ENCODE peak calls at places on chromosomes 5 and 9, in five cellular contexts. M is heart left ventricle, A is tibial nerve, P is spleen, X is lower leg skin. V is an unnamed sample.

GRCh38 chr9:90966475-90967150 is 165.0 kb downstream of the SYK start:
- DNase-seq in M (no peak), P (no peak), A (no peak), X (no peak), V (no peak)

GRCh38 chr9:99167120-99167519 is 54.6 kb downstream of the ALG2 start:
- DNase-seq in M (no peak), P (no peak), A (no peak), X (no peak), V (no peak)

GRCh38 chr9:99828417-99829176 is 6.9 kb downstream of the NR4A3 start:
- DNase-seq in X (no peak), M (peak), P (no peak), A (no peak), V (no peak)

GRCh38 chr5:82662340-82662739 is 384.2 kb upstream of the RPS23 start:
- DNase-seq in A (no peak), X (no peak), M (no peak), P (no peak), V (no peak)

GRCh38 chr5:113719549-113719948 is 206.1 kb downstream of the YTHDC2 start:
- DNase-seq in M (no peak), X (no peak), A (no peak), P (no peak), V (no peak)

GRCh38 chr5:76367623-76368366 is 35.3 kb upstream of the IQGAP2 start:
- DNase-seq in M (no peak), A (no peak), X (no peak), P (no peak), V (no peak)

GRCh38 chr5:16666861-16667481 is 50.2 kb upstream of the RETREG1 start:
- DNase-seq in P (no peak), M (peak), A (no peak), X (no peak), V (no peak)

GRCh38 chr9:133701981-133702797 is 36.0 kb downstream of the SARDH start:
- DNase-seq in M (peak), A (no peak), P (peak), X (no peak), V (no peak)

GRCh38 chr5:97075649-97076048 is 66.8 kb downstream of the LIX1 start:
- DNase-seq in P (no peak), A (no peak), M (no peak), X (no peak), V (no peak)

GRCh38 chr5:171131499-171131898 is 177.5 kb upstream of the TLX3 start:
- DNase-seq in M (no peak), A (no peak), X (no peak), P (no peak), V (no peak)

GRCh38 chr5:43106290-43106638 is 14.4 kb upstream of the ZNF131 start:
- DNase-seq in P (no peak), X (no peak), M (no peak), A (no peak), V (no peak)

DNA sequence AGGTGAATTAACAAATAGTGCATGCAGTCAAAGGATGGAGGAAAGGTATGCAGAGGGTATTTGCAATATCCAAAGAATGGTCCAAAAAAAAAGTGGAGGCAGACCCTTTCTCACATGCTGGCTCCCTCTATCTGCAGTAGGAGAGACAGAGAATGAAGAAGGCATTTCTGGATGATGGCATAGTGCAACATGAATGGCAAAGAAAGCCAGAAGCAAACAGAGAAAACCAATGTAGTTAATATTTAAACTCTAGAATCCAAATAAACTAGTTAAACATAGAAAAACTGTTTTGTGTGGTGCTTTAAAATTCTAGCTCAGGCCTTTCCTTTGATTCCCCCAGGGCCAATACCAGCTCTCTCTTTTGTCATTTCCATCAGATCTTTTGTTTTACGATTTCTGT is 403.1 kb upstream of the WWC1 start:
- DNase-seq in A (no peak), P (no peak), X (no peak), M (no peak), V (no peak)
- TF ChIP-seq CTCF in A (no peak), P (no peak), X (no peak), M (no peak), V (no peak)

GRCh38 chr9:87383341-87384150 is 114.1 kb upstream of the DAPK1 start:
- DNase-seq in M (no peak), A (no peak), X (no peak), P (no peak), V (no peak)

GRCh38 chr9:87387351-87388055 is 110.2 kb upstream of the DAPK1 start:
- DNase-seq in M (no peak), P (no peak), A (no peak), X (no peak), V (no peak)

GRCh38 chr9:87389936-87390335 is 107.7 kb upstream of the DAPK1 start:
- DNase-seq in A (no peak), M (no peak), P (no peak), X (no peak), V (no peak)

GRCh38 chr9:87382902-87383301 is 114.8 kb upstream of the DAPK1 start:
- DNase-seq in P (no peak), M (no peak), A (no peak), X (no peak), V (no peak)

GRCh38 chr9:87386490-87386889 is 111.2 kb upstream of the DAPK1 start:
- DNase-seq in A (no peak), X (no peak), P (no peak), M (no peak), V (no peak)
- TF ChIP-seq POLR2A in A (no peak), X (no peak), P (no peak), M (no peak), V (no peak)

DNA sequence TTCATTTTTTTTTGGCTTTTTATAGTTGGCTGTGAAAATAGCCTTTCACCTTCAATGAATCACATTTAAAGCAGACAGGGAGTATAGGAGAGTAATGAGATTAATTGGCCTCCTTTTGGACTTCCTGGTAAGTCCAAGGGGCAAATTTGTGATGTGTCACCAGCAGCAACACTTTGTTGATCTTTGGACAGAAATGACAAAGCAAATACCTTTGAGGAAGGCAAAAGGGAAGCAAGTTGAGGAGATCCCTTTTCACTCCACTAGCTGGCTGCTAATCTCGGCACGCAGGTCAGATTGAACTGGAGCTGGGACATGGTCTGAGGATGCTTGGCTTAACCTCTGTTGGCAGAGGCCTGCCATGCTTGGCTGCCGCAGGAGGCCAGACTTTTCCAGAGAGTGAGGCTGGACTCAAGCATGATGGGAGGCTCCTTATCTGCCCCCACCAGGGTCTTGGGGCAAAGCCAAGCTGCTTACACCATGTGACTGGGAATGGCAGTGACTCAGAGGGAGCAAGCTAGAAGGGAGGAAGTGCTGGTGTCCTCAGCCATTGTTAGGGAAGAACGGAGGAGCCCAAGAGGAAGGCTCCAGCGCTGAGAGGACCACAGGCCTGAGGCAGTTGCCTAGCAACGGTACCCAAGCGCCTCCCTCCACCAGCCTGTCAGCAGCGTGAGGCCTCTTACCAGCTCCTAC is 174.5 kb upstream of the MAP1B start:
- DNase-seq in M (peak), P (no peak), A (peak), X (no peak), V (no peak)
- TF ChIP-seq CTCF in M (no peak), P (no peak), A (no peak), X (no peak), V (peak)

GRCh38 chr5:10259916-10260315 is 9.8 kb downstream of the CCT5 start:
- DNase-seq in M (no peak), A (no peak), P (no peak), X (no peak), V (no peak)
- TF ChIP-seq POLR2A in M (no peak), A (no peak), P (no peak), X (no peak), V (no peak)

DNA sequence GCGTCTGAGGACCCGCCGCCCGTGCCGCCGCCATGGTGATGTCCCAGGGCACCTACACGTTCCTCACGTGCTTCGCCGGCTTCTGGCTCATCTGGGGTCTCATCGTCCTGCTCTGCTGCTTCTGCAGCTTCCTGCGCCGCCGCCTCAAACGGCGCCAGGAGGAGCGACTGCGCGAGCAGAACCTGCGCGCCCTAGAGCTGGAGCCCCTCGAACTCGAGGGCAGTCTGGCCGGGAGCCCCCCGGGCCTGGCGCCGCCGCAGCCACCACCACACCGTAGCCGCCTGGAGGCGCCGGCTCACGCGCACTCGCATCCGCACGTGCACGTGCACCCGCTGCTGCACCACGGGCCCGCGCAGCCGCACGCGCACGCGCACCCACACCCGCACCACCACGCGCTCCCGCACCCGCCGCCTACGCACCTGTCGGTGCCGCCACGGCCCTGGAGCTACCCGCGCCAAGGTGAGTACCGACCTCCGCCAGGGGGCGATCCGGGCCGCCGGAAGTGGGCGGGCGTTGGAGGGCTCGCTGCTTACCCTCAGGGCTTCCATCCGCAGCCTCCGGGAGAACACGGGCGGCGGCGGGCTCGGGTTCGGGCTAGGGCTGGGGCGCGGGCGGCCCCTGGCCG is 8.5 kb downstream of the PRR7 start:
- DNase-seq in P (peak), A (no peak), M (peak), X (peak), V (no peak)
- TF ChIP-seq CTCF in P (peak), A (peak), M (peak), X (no peak), V (peak)

GRCh38 chr9:35728041-35728971 is 3.7 kb downstream of the TLN1 start:
- DNase-seq in X (peak), A (peak), M (peak), P (peak), V (peak)
- TF ChIP-seq POLR2A in X (no peak), A (no peak), M (peak), P (no peak), V (no peak)

GRCh38 chr5:142171270-142171669 is 62.7 kb downstream of the NDFIP1 start:
- DNase-seq in X (no peak), M (no peak), P (peak), A (no peak), V (peak)
- TF ChIP-seq CTCF in X (no peak), M (no peak), P (no peak), A (no peak), V (no peak)

GRCh38 chr9:136110082-136111061 is 8.3 kb downstream of the TMEM250 start:
- DNase-seq in M (no peak), X (no peak), P (peak), A (no peak), V (no peak)

GRCh38 chr9:136107953-136108647 is 10.6 kb downstream of the TMEM250 start:
- DNase-seq in M (no peak), P (peak), X (peak), A (no peak), V (no peak)

GRCh38 chr9:136107155-136107952 is 11.3 kb downstream of the TMEM250 start:
- DNase-seq in X (no peak), M (no peak), P (peak), A (no peak), V (no peak)

GRCh38 chr9:136109351-136110081 is 9.2 kb downstream of the TMEM250 start:
- DNase-seq in P (peak), A (peak), M (peak), X (peak), V (peak)

GRCh38 chr9:136108648-136109266 is 9.9 kb downstream of the TMEM250 start:
- DNase-seq in X (no peak), A (no peak), M (no peak), P (peak), V (no peak)
- TF ChIP-seq POLR2A in X (no peak), A (no peak), M (no peak), P (no peak), V (no peak)

GRCh38 chr9:113986931-113987330 is 91.2 kb downstream of the AMBP start:
- DNase-seq in P (no peak), X (no peak), A (no peak), M (no peak), V (no peak)

GRCh38 chr9:113984639-113985380 is 93.3 kb downstream of the AMBP start:
- DNase-seq in A (no peak), P (no peak), M (no peak), X (no peak), V (no peak)

GRCh38 chr9:113988385-113988784 is 89.7 kb downstream of the AMBP start:
- DNase-seq in P (no peak), M (no peak), X (no peak), A (no peak), V (no peak)

GRCh38 chr9:113987526-113987925 is 90.6 kb downstream of the AMBP start:
- DNase-seq in M (no peak), X (no peak), P (no peak), A (no peak), V (no peak)

GRCh38 chr9:113985968-113986585 is 92.0 kb downstream of the AMBP start:
- DNase-seq in M (no peak), P (no peak), A (no peak), X (no peak), V (no peak)
- TF ChIP-seq CTCF in M (no peak), P (no peak), A (no peak), X (no peak), V (no peak)